ENCODE peak calls at places on chromosomes 1 and 21, in six cellular contexts. U is A172; S is occipital lobe; X is CD8-positive, alpha-beta T cell; H is amniotic stem cell; Z is GM12891. N is an unnamed sample.

GRCh38 chr1:44724408-44725308 is 6.3 kb downstream of the RNU5D-1 start:
- DNase-seq in H (no peak), X (no peak), S (no peak), Z (no peak), U (no peak), N (no peak)

GRCh38 chr1:193104496-193104905 is 713 bp downstream of the GLRX2 start:
- DNase-seq in Z (peak), X (no peak), H (peak), S (peak), U (peak), N (no peak)

GRCh38 chr1:34591751-34592629 is 162.9 kb upstream of the GJB5 start:
- DNase-seq in U (no peak), Z (no peak), S (no peak), H (no peak), X (no peak), N (no peak)

GRCh38 chr1:220680085-220680687 is 10.0 kb upstream of the C1orf115 start:
- DNase-seq in Z (peak), S (no peak), H (no peak), X (no peak), U (peak), N (peak)

GRCh38 chr1:39569034-39569433 is 7.6 kb downstream of the PABPC4 start:
- DNase-seq in S (no peak), U (no peak), X (no peak), Z (no peak), H (no peak), N (no peak)

GRCh38 chr21:41024341-41025056 is 143.5 kb upstream of the BACE2 start:
- DNase-seq in X (no peak), H (no peak), S (no peak), Z (no peak), U (no peak), N (no peak)

GRCh38 chr1:89692601-89693503 is 59.9 kb downstream of the LRRC8C start:
- DNase-seq in H (no peak), U (no peak), Z (no peak), X (no peak), S (no peak), N (no peak)

GRCh38 chr1:211476200-211476849 is 15.6 kb downstream of the RD3 start:
- DNase-seq in U (peak), Z (peak), X (peak), H (peak), S (peak), N (peak)

GRCh38 chr1:236516929-236517704 is 6.7 kb upstream of the LGALS8 start:
- DNase-seq in Z (no peak), H (peak), S (no peak), X (peak), U (peak), N (no peak)